ENCODE peak calls at places on chromosomes 4 and X, in seven cellular contexts. F is IMR-90, M is H9, I is H1, S is mesendoderm, O is mesenchymal stem cell, Y is neuronal stem cell. H is an unnamed sample.

GRCh38 chrX:155747520-155747919 is 133.6 kb upstream of the VAMP7 start:
- DNase-seq in S (no peak), M (no peak), I (no peak), F (no peak), Y (no peak), O (no peak), H (no peak)

GRCh38 chr4:98639523-98639922 is 18.9 kb downstream of the TSPAN5 start:
- DNase-seq in I (no peak), M (no peak), O (peak), F (peak), Y (no peak), S (no peak), H (no peak)

GRCh38 chr4:159446266-159446976 is 343.5 kb downstream of the RAPGEF2 start:
- DNase-seq in S (peak), I (peak), O (peak), M (peak), Y (peak), F (peak), H (peak)

GRCh38 chr4:1052231-1052671 is 40.8 kb downstream of the FGFRL1 start:
- DNase-seq in Y (no peak), F (no peak), I (no peak), M (peak), S (no peak), O (no peak), H (no peak)

GRCh38 chrX:153744210-153745066 is 19.6 kb upstream of the PLXNB3 start:
- DNase-seq in M (peak), I (peak), Y (no peak), O (no peak), F (no peak), S (peak), H (peak)

GRCh38 chrX:10043386-10043785 is 76.2 kb downstream of the CLDN34 start:
- DNase-seq in S (no peak), Y (no peak), M (no peak), I (no peak), O (no peak), F (no peak), H (peak)

GRCh38 chr4:11469900-11470708 is 41.4 kb upstream of the HS3ST1 start:
- DNase-seq in M (no peak), S (no peak), Y (no peak), F (no peak), I (no peak), O (no peak), H (no peak)

GRCh38 chrX:117301086-117301485 is 815.5 kb downstream of the KLHL13 start:
- DNase-seq in F (no peak), I (no peak), S (no peak), Y (no peak), O (no peak), M (no peak), H (no peak)

GRCh38 chrX:15395794-15396193 is 11.6 kb upstream of the VEGFD start:
- DNase-seq in I (no peak), M (no peak), F (no peak), O (no peak), S (no peak), Y (no peak), H (no peak)

GRCh38 chr4:37594095-37594494 is 92.1 kb downstream of the RELL1 start:
- DNase-seq in M (no peak), O (no peak), Y (no peak), S (no peak), I (no peak), F (no peak), H (no peak)

GRCh38 chrX:2188840-2189239 is 311.9 kb downstream of the DHRSX start:
- DNase-seq in S (no peak), F (no peak), I (no peak), O (no peak), M (no peak), Y (no peak), H (no peak)

GRCh38 chr4:152045397-152045780 is 284.6 kb upstream of the GATB start:
- DNase-seq in F (no peak), S (no peak), I (no peak), M (no peak), Y (no peak), O (no peak), H (no peak)

DNA sequence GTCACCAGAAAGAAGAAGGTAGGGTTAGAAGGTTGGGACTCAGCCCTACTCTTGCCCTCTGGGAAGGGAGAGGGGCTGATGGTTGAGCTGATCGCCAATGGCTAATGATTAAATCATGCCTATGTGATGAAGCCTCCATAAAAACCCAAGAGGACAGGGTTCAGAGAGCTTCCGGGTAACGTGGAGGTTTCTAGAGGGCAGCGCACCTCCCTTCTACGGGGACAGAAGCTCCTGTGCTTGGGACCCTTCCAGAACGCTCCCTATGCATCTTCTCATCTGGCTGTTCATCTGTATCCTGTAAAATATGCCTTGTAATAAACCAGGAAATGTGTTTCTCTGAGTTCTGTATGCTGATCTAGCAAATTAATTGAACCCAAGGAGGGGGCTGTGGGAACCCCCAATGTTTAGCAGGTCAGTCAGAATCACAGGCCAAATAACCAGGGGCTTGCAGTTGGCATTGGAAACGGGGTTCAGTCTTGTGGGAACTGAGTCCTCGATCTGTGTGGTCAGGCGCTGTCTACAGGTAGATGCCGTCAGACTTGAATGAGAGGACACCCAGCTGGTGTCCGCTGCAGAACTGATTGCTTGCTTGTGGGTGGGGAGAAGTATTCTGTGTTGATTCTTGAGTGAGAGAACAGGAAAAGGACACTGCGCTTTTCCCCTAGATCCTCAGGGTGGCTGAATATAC is 29.4 kb downstream of the HTT-AS start:
- DNase-seq in F (no peak), M (no peak), I (no peak), S (no peak), O (no peak), Y (no peak), H (no peak)
- H3K18ac ChIP-seq in F (no peak), M (no peak), I (no peak), S (no peak), O (no peak), Y (no peak), H (no peak)

DNA sequence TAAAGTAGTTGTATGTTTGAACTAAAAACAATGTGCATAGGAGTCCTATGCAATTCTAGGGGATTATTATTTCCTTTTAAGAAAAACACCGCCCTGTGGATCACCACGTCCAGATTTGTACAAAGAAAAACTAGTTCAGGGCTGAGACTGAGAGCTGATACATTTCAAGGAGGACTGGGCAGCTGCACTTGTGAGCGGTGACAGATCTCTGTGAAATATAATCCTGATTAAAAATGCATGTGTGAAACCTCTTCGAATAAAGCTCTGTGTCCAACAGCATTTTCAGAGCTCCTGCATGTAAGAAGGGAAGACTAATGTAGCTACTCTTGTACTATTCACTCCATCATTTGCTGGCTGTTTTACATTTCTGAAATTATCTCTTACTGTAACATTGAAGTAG is 365.9 kb upstream of the PITX2 start:
- DNase-seq in I (no peak), M (no peak), F (no peak), S (no peak), Y (no peak), O (no peak), H (no peak)
- H3K23ac ChIP-seq in I (no peak), M (no peak), F (no peak), S (no peak), Y (no peak), O (no peak), H (no peak)

GRCh38 chr4:171235516-171235915 is 577.7 kb upstream of the GALNTL6 start:
- DNase-seq in I (no peak), M (no peak), Y (no peak), F (no peak), S (no peak), O (no peak), H (no peak)
- H3K9ac ChIP-seq in I (no peak), M (no peak), Y (no peak), F (no peak), S (no peak), O (no peak), H (no peak)

GRCh38 chr4:94671113-94671512 is 86.6 kb upstream of the BMPR1B start:
- DNase-seq in I (no peak), S (no peak), M (no peak), Y (no peak), O (no peak), F (no peak), H (no peak)

GRCh38 chr4:94676910-94677309 is 80.8 kb upstream of the BMPR1B start:
- DNase-seq in O (peak), Y (no peak), M (no peak), S (peak), I (no peak), F (peak), H (peak)

GRCh38 chr4:94669672-94670664 is 87.8 kb upstream of the BMPR1B start:
- DNase-seq in S (no peak), Y (no peak), O (no peak), M (no peak), F (no peak), I (no peak), H (no peak)

GRCh38 chr4:94678896-94679295 is 78.9 kb upstream of the BMPR1B start:
- DNase-seq in M (no peak), S (no peak), I (no peak), F (peak), Y (no peak), O (no peak), H (peak)

GRCh38 chr4:94673961-94674360 is 83.8 kb upstream of the BMPR1B start:
- DNase-seq in I (no peak), Y (no peak), F (no peak), S (no peak), O (no peak), M (no peak), H (no peak)
- H3K18ac ChIP-seq in I (no peak), Y (no peak), F (no peak), S (no peak), O (no peak), M (no peak), H (no peak)

DNA sequence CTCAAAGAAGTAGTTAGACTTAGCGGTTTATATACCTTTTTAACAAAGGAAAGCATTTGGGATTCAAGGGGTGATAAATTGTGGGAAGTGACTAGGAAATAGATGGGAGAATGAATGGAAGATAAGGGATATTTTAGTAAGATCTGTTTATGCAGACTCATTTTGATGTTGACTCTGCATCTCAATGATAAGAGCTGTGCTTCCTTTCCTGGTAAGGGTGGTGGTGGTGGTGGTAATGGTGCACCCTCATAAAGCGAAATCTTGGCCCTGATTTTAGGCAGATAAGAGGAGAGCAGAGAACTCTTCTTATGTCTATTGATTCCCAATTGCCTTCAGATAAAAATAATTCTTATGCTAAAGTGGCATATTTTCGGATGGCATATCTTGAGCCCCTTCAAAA is 197.1 kb downstream of the SPRY1 start:
- DNase-seq in I (no peak), S (no peak), Y (no peak), O (no peak), F (no peak), M (no peak), H (no peak)
- H3K23ac ChIP-seq in I (no peak), S (no peak), Y (no peak), O (no peak), F (no peak), M (no peak), H (no peak)

GRCh38 chrX:124240422-124240821 is 92.0 kb upstream of the TEX13D start:
- DNase-seq in M (no peak), F (no peak), S (no peak), I (no peak), O (no peak), Y (no peak), H (no peak)
- H3K9ac ChIP-seq in M (no peak), F (no peak), S (no peak), I (no peak), O (no peak), Y (no peak), H (no peak)

DNA sequence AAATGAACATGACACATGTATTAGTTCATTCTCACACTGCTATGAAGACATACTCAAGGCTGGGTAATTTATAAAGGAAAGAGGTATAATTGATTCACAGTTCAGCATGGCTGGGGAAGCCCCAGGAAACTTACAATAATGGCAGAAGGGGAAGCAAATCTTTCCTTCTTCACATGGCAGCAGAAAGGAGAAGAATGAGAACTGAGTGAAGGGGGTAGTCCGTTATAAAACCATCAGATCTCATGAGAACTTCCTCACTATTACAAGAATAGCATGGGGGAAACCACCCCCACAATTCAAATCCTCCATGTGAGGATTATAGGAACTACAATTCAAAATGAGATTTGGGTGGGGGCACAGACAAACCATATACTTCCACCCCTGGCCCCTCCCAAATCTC is 243.9 kb upstream of the GYPA start:
- DNase-seq in S (no peak), M (no peak), F (no peak), O (no peak), I (no peak), Y (no peak), H (no peak)
- H3K18ac ChIP-seq in S (no peak), M (no peak), F (no peak), O (no peak), I (no peak), Y (no peak), H (no peak)

DNA sequence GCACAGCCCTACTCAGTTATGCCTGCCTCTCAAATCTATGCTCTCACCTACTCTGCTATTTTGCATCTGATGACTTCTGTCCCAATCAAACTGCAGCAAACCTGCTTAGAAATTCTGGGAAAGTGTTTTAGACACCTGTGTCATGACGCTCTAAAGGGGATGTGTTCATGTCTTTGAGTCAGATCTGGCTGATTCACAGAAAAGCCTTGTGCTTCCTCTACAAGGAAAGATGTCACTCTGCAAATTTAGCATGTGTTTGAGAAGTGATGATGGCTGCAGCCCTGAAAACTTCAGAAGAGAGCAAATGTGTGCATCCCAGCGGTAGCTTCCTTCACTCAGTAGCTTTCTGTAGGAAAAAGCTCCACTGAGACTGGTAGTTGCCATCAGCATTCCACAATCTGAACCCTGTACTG is 235.4 kb downstream of the MGST2 start:
- DNase-seq in Y (no peak), M (no peak), F (peak), S (peak), I (no peak), O (no peak), H (no peak)
- H3K23ac ChIP-seq in Y (no peak), M (no peak), F (peak), S (no peak), I (no peak), O (no peak), H (no peak)